ENCODE peak calls at places on chromosome 7, in nine cellular contexts. V, X, U, F, C, E, M, A and N are unnamed samples.

GRCh38 chr7:45573636-45574470 is at the start of gene ADCY1:
- DNase-seq in A (no peak), U (no peak), F (no peak), E (no peak), V (peak; percentile 39), M (no peak), C (peak; percentile 63), X (no peak), N (peak; percentile 61)

GRCh38 chr7:155323001-155323638 is 25.4 kb downstream of the INSIG1 start:
- DNase-seq in U (no peak), A (no peak), E (no peak), C (no peak), M (no peak), X (no peak), F (no peak), V (no peak), N (no peak)

GRCh38 chr7:31850601-31851000 is 163.6 kb downstream of the PPP1R17 start:
- DNase-seq in U (no peak), F (no peak), X (no peak), V (no peak), A (no peak), C (no peak), E (no peak), M (no peak), N (no peak)

GRCh38 chr7:137978464-137979237 is 23.2 kb downstream of the CREB3L2 start:
- DNase-seq in X (no peak), E (no peak), M (peak; percentile 81), U (no peak), F (no peak), A (no peak), V (no peak), C (no peak), N (peak; percentile 94)

GRCh38 chr7:101420436-101420835 is 57.8 kb downstream of the COL26A1 start:
- DNase-seq in A (no peak), X (no peak), E (no peak), V (no peak), M (no peak), F (no peak), C (no peak), U (no peak), N (no peak)

GRCh38 chr7:143042159-143042820 is 9.9 kb upstream of the OR6V1 start:
- DNase-seq in V (no peak), F (no peak), U (no peak), X (no peak), M (no peak), A (no peak), E (no peak), C (no peak), N (no peak)

GRCh38 chr7:131591674-131592328 is 35.4 kb upstream of the PODXL start:
- DNase-seq in F (no peak), A (no peak), U (no peak), M (no peak), C (peak; percentile 51), E (no peak), X (no peak), V (no peak), N (no peak)

GRCh38 chr7:154960063-154960790 is 42.7 kb downstream of the PAXIP1 start:
- DNase-seq in A (no peak), F (peak; percentile 28), U (no peak), X (no peak), V (no peak), E (peak; percentile 15), M (peak; percentile 7), C (no peak), N (no peak)

GRCh38 chr7:12064716-12065115 is 146.4 kb upstream of the TMEM106B start:
- DNase-seq in M (no peak), F (no peak), A (no peak), E (no peak), X (no peak), V (no peak), U (no peak), C (no peak), N (no peak)

GRCh38 chr7:46832136-46832535 is 749.8 kb downstream of the TNS3 start:
- DNase-seq in A (no peak), F (no peak), X (no peak), M (no peak), U (no peak), C (no peak), E (no peak), V (no peak), N (no peak)

GRCh38 chr7:44607141-44608068 is 978 bp downstream of the OGDH start:
- DNase-seq in M (no peak), V (no peak), A (no peak), C (no peak), E (no peak), U (no peak), F (no peak), X (no peak), N (no peak)

GRCh38 chr7:52168085-52168484 is 851.5 kb upstream of the COBL start:
- DNase-seq in E (no peak), X (no peak), U (no peak), F (no peak), V (no peak), A (no peak), M (no peak), C (no peak), N (no peak)

GRCh38 chr7:9657257-9657656 is 1223.8 kb downstream of the NXPH1 start:
- DNase-seq in E (no peak), X (no peak), F (no peak), A (no peak), V (no peak), C (no peak), U (no peak), M (no peak), N (no peak)

GRCh38 chr7:1536105-1536767 is 5.7 kb downstream of the MAFK start:
- DNase-seq in V (no peak), U (no peak), M (no peak), C (no peak), F (no peak), A (no peak), E (no peak), X (no peak), N (peak; percentile 77)